ENCODE peak calls at places on chromosomes 5 and 9, in five cellular contexts. E is CD4-positive, CD25-positive, alpha-beta regulatory T cell; S is adipocyte; G is aorta; Z is mesendoderm. M is an unnamed sample.

GRCh38 chr5:166127766-166128565 is 2163.5 kb upstream of the WWC1 start:
- DNase-seq in E (no peak), S (no peak), G (no peak), Z (peak; percentile 42), M (no peak)

GRCh38 chr9:116662633-116663032 is 24.5 kb upstream of the TRIM32 start:
- DNase-seq in E (no peak), S (peak; percentile 66), G (no peak), Z (no peak), M (no peak)

GRCh38 chr9:113154471-113154870 is 3.7 kb downstream of the SLC31A2 start:
- DNase-seq in E (no peak), S (peak; percentile 8), G (no peak), Z (no peak), M (peak; percentile 61)

GRCh38 chr9:33263936-33264472 is 504 bp downstream of the BAG1 start:
- DNase-seq in E (peak; percentile 49), S (peak; percentile 72), G (peak; percentile 83), Z (no peak), M (no peak)

GRCh38 chr9:93679536-93680444 is 103.4 kb downstream of the PHF2 start:
- DNase-seq in E (no peak), S (no peak), G (no peak), Z (no peak), M (no peak)

GRCh38 chr5:80757290-80757689 is 102.5 kb upstream of the DHFR start:
- DNase-seq in E (no peak), S (no peak), G (no peak), Z (no peak), M (no peak)

GRCh38 chr5:95216136-95216955 is 68.5 kb downstream of the MCTP1 start:
- DNase-seq in E (no peak), S (no peak), G (no peak), Z (no peak), M (no peak)

GRCh38 chr5:142286111-142286510 is 38.7 kb downstream of the SPRY4 start:
- DNase-seq in E (no peak), S (no peak), G (no peak), Z (peak; percentile 2), M (no peak)

GRCh38 chr9:4301302-4301701 is 1.4 kb upstream of the GLIS3 start:
- DNase-seq in E (no peak), S (peak; percentile 76), G (no peak), Z (no peak), M (no peak)

GRCh38 chr5:162806195-162806594 is 631.2 kb upstream of the CCNG1 start:
- DNase-seq in E (no peak), S (no peak), G (no peak), Z (no peak), M (no peak)

GRCh38 chr9:100759166-100759565 is 181.3 kb downstream of the CAVIN4 start:
- DNase-seq in E (no peak), S (no peak), G (no peak), Z (no peak), M (no peak)

GRCh38 chr9:127892831-127893230 is 6.6 kb downstream of the ST6GALNAC6 start:
- DNase-seq in E (no peak), S (no peak), G (no peak), Z (no peak), M (no peak)

DNA sequence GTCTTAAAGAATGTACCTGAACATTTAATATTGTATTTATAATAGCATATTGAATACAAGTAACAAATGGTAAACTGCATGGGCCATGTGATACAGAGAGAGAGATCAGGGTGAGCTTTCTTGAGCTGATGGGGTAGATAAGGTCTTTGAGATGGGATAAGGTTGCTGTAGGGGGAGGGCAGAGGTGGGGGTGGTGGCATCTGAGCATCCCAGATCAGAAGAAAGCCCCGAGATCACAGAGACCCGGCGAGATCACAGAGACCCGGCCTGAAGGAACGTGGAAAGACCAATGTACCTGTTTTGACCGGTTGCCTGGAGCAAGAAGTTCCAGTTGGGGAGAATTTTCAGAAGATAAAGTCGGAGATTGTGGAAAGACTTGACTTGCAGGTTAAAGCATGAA is 6.6 kb downstream of the SMARCA2 start:
- DNase-seq in E (no peak), S (no peak), G (no peak), Z (no peak), M (no peak)
- H3K27me3 ChIP-seq in E (no peaks in the 10 kb centered on the region), S (no peaks in the 10 kb centered on the region), G (no peaks in the 10 kb centered on the region), Z (peaks cover 10% of the 10 kb centered on the region), M (no peaks in the 10 kb centered on the region)

GRCh38 chr5:1363581-1363980 is 18.7 kb upstream of the CLPTM1L start:
- DNase-seq in E (no peak), S (no peak), G (no peak), Z (no peak), M (no peak)
- H3K27me3 ChIP-seq in E (no peaks in the 10 kb centered on the region), S (peaks cover 79% of the 10 kb centered on the region), G (no peaks in the 10 kb centered on the region), Z (no peaks in the 10 kb centered on the region), M (no peaks in the 10 kb centered on the region)

GRCh38 chr5:181204561-181205401 is at the start of gene TRIM7:
- DNase-seq in E (no peak), S (peak; percentile 75), G (peak; percentile 89), Z (no peak), M (no peak)
- H3K27me3 ChIP-seq in E (peaks cover 8% of the 10 kb centered on the region), S (no peaks in the 10 kb centered on the region), G (no peaks in the 10 kb centered on the region), Z (peaks cover 25% of the 10 kb centered on the region), M (no peaks in the 10 kb centered on the region)

GRCh38 chr5:168985454-168985853 is 315.5 kb downstream of the SLIT3 start:
- DNase-seq in E (no peak), S (no peak), G (no peak), Z (peak; percentile 45), M (no peak)
- H3K27me3 ChIP-seq in E (no peaks in the 10 kb centered on the region), S (no peaks in the 10 kb centered on the region), G (no peaks in the 10 kb centered on the region), Z (no peaks in the 10 kb centered on the region), M (peaks cover 5% of the 10 kb centered on the region)

DNA sequence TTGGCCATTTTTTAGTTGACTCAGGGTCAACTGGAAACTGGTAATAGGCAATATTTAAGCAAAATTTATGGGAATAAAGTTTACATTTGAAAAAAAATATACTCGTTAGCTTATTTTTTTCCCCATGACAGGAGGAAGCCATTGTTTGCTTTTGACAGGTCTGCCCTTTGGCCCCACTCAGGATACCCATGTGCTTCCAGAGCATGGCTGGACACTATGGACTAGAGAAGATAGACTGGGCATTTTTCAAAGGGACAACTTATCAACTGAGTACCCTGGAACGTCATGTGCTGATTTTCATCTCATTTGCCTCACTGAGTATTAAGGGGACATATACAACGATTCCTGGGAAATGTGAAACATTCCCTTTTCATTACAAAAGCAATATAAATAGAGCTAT is 83.1 kb upstream of the SMIM32 start:
- DNase-seq in E (no peak), S (no peak), G (no peak), Z (no peak), M (no peak)
- H3K27me3 ChIP-seq in E (no peaks in the 10 kb centered on the region), S (peaks cover 18% of the 10 kb centered on the region), G (no peaks in the 10 kb centered on the region), Z (no peaks in the 10 kb centered on the region), M (no peaks in the 10 kb centered on the region)